ENCODE peak calls at places on chromosomes 4 and X, in nine cellular contexts. One of them, this sample, is unnamed.

GRCh38 chr4:146381263-146381872 is 140.4 kb downstream of the SLC10A7 start:
- DNase-seq in activated naive CD4-positive, alpha-beta T cell treated with anti-CD3 and anti-CD28 coated beads for 36 hours: no peak
- DNase-seq in CD4-positive, alpha-beta T cell: no peak
- DNase-seq in upper lobe of right lung: no peak
- DNase-seq in uterus: no peak
- DNase-seq in bronchial epithelial cell: peak; percentile 23
- DNase-seq in NCI-H2081: no peak
- DNase-seq in T follicular helper cell: no peak
- DNase-seq in lower lobe of right lung: no peak
- DNase-seq in this sample: no peak

GRCh38 chrX:46582325-46582724 is 8.8 kb downstream of the CHST7 start:
- DNase-seq in activated naive CD4-positive, alpha-beta T cell treated with anti-CD3 and anti-CD28 coated beads for 36 hours: no peak
- DNase-seq in CD4-positive, alpha-beta T cell: no peak
- DNase-seq in upper lobe of right lung: no peak
- DNase-seq in uterus: no peak
- DNase-seq in bronchial epithelial cell: peak; percentile 72
- DNase-seq in NCI-H2081: no peak
- DNase-seq in T follicular helper cell: no peak
- DNase-seq in lower lobe of right lung: no peak
- DNase-seq in this sample: no peak

GRCh38 chr4:58602022-58602421 is 1491.8 kb upstream of the IGFBP7 start:
- DNase-seq in activated naive CD4-positive, alpha-beta T cell treated with anti-CD3 and anti-CD28 coated beads for 36 hours: no peak
- DNase-seq in CD4-positive, alpha-beta T cell: no peak
- DNase-seq in upper lobe of right lung: no peak
- DNase-seq in uterus: no peak
- DNase-seq in bronchial epithelial cell: no peak
- DNase-seq in NCI-H2081: no peak
- DNase-seq in T follicular helper cell: no peak
- DNase-seq in lower lobe of right lung: no peak
- DNase-seq in this sample: no peak

GRCh38 chrX:9955506-9955905 is 11.7 kb upstream of the CLDN34 start:
- DNase-seq in activated naive CD4-positive, alpha-beta T cell treated with anti-CD3 and anti-CD28 coated beads for 36 hours: no peak
- DNase-seq in CD4-positive, alpha-beta T cell: no peak
- DNase-seq in upper lobe of right lung: no peak
- DNase-seq in uterus: no peak
- DNase-seq in bronchial epithelial cell: no peak
- DNase-seq in NCI-H2081: no peak
- DNase-seq in T follicular helper cell: no peak
- DNase-seq in lower lobe of right lung: no peak
- DNase-seq in this sample: no peak

GRCh38 chrX:118520206-118520857 is 24.7 kb downstream of the DOCK11 start:
- DNase-seq in activated naive CD4-positive, alpha-beta T cell treated with anti-CD3 and anti-CD28 coated beads for 36 hours: no peak
- DNase-seq in CD4-positive, alpha-beta T cell: no peak
- DNase-seq in upper lobe of right lung: no peak
- DNase-seq in uterus: no peak
- DNase-seq in bronchial epithelial cell: peak; percentile 56
- DNase-seq in NCI-H2081: no peak
- DNase-seq in T follicular helper cell: no peak
- DNase-seq in lower lobe of right lung: no peak
- DNase-seq in this sample: no peak

GRCh38 chr4:21593268-21594002 is 355.1 kb downstream of the KCNIP4 start:
- DNase-seq in activated naive CD4-positive, alpha-beta T cell treated with anti-CD3 and anti-CD28 coated beads for 36 hours: no peak
- DNase-seq in CD4-positive, alpha-beta T cell: no peak
- DNase-seq in upper lobe of right lung: no peak
- DNase-seq in uterus: no peak
- DNase-seq in bronchial epithelial cell: no peak
- DNase-seq in NCI-H2081: peak; percentile 35
- DNase-seq in T follicular helper cell: no peak
- DNase-seq in lower lobe of right lung: no peak
- DNase-seq in this sample: no peak

GRCh38 chr4:147782087-147782781 is 50.3 kb downstream of the ARHGAP10 start:
- DNase-seq in activated naive CD4-positive, alpha-beta T cell treated with anti-CD3 and anti-CD28 coated beads for 36 hours: no peak
- DNase-seq in CD4-positive, alpha-beta T cell: no peak
- DNase-seq in upper lobe of right lung: no peak
- DNase-seq in uterus: no peak
- DNase-seq in bronchial epithelial cell: peak; percentile 42
- DNase-seq in NCI-H2081: no peak
- DNase-seq in T follicular helper cell: no peak
- DNase-seq in lower lobe of right lung: no peak
- DNase-seq in this sample: no peak

GRCh38 chr4:165516281-165516833 is 137.5 kb downstream of the CPE start:
- DNase-seq in activated naive CD4-positive, alpha-beta T cell treated with anti-CD3 and anti-CD28 coated beads for 36 hours: no peak
- DNase-seq in CD4-positive, alpha-beta T cell: no peak
- DNase-seq in upper lobe of right lung: no peak
- DNase-seq in uterus: no peak
- DNase-seq in bronchial epithelial cell: peak; percentile 12
- DNase-seq in NCI-H2081: no peak
- DNase-seq in T follicular helper cell: no peak
- DNase-seq in lower lobe of right lung: no peak
- DNase-seq in this sample: no peak

GRCh38 chr4:47840291-47840690 is 2.4 kb upstream of the CORIN start:
- DNase-seq in activated naive CD4-positive, alpha-beta T cell treated with anti-CD3 and anti-CD28 coated beads for 36 hours: no peak
- DNase-seq in CD4-positive, alpha-beta T cell: no peak
- DNase-seq in upper lobe of right lung: no peak
- DNase-seq in uterus: no peak
- DNase-seq in bronchial epithelial cell: no peak
- DNase-seq in NCI-H2081: no peak
- DNase-seq in T follicular helper cell: no peak
- DNase-seq in lower lobe of right lung: no peak
- DNase-seq in this sample: no peak

GRCh38 chr4:151530230-151530629 is 121.3 kb downstream of the FHIP1A start:
- DNase-seq in activated naive CD4-positive, alpha-beta T cell treated with anti-CD3 and anti-CD28 coated beads for 36 hours: no peak
- DNase-seq in CD4-positive, alpha-beta T cell: no peak
- DNase-seq in upper lobe of right lung: no peak
- DNase-seq in uterus: no peak
- DNase-seq in bronchial epithelial cell: peak; percentile 67
- DNase-seq in NCI-H2081: no peak
- DNase-seq in T follicular helper cell: no peak
- DNase-seq in lower lobe of right lung: no peak
- DNase-seq in this sample: no peak

GRCh38 chrX:129522184-129523059 is 868 bp downstream of the SMARCA1 start:
- DNase-seq in activated naive CD4-positive, alpha-beta T cell treated with anti-CD3 and anti-CD28 coated beads for 36 hours: peak; percentile 12
- DNase-seq in CD4-positive, alpha-beta T cell: no peak
- DNase-seq in upper lobe of right lung: peak; percentile 71
- DNase-seq in uterus: peak; percentile 49
- DNase-seq in bronchial epithelial cell: peak; percentile 33
- DNase-seq in NCI-H2081: peak; percentile 51
- DNase-seq in T follicular helper cell: no peak
- DNase-seq in lower lobe of right lung: peak; percentile 56
- DNase-seq in this sample: peak; percentile 62

GRCh38 chr4:52028970-52029369 is 8.8 kb upstream of the LRRC66 start:
- DNase-seq in activated naive CD4-positive, alpha-beta T cell treated with anti-CD3 and anti-CD28 coated beads for 36 hours: no peak
- DNase-seq in CD4-positive, alpha-beta T cell: no peak
- DNase-seq in upper lobe of right lung: no peak
- DNase-seq in uterus: no peak
- DNase-seq in bronchial epithelial cell: peak; percentile 76
- DNase-seq in NCI-H2081: no peak
- DNase-seq in T follicular helper cell: no peak
- DNase-seq in lower lobe of right lung: no peak
- DNase-seq in this sample: no peak

GRCh38 chr4:122899682-122900081 is 22.7 kb downstream of the NUDT6 start:
- DNase-seq in activated naive CD4-positive, alpha-beta T cell treated with anti-CD3 and anti-CD28 coated beads for 36 hours: no peak
- DNase-seq in CD4-positive, alpha-beta T cell: no peak
- DNase-seq in upper lobe of right lung: no peak
- DNase-seq in uterus: no peak
- DNase-seq in bronchial epithelial cell: no peak
- DNase-seq in NCI-H2081: no peak
- DNase-seq in T follicular helper cell: no peak
- DNase-seq in lower lobe of right lung: no peak
- DNase-seq in this sample: no peak

GRCh38 chrX:21394792-21395191 is 20.6 kb downstream of the CNKSR2 start:
- DNase-seq in activated naive CD4-positive, alpha-beta T cell treated with anti-CD3 and anti-CD28 coated beads for 36 hours: no peak
- DNase-seq in CD4-positive, alpha-beta T cell: no peak
- DNase-seq in upper lobe of right lung: no peak
- DNase-seq in uterus: no peak
- DNase-seq in bronchial epithelial cell: no peak
- DNase-seq in NCI-H2081: no peak
- DNase-seq in T follicular helper cell: no peak
- DNase-seq in lower lobe of right lung: no peak
- DNase-seq in this sample: no peak

GRCh38 chr4:102819588-102820365 is 7.6 kb downstream of the UBE2D3 start:
- DNase-seq in activated naive CD4-positive, alpha-beta T cell treated with anti-CD3 and anti-CD28 coated beads for 36 hours: no peak
- DNase-seq in CD4-positive, alpha-beta T cell: no peak
- DNase-seq in upper lobe of right lung: no peak
- DNase-seq in uterus: no peak
- DNase-seq in bronchial epithelial cell: no peak
- DNase-seq in NCI-H2081: no peak
- DNase-seq in T follicular helper cell: peak; percentile 33
- DNase-seq in lower lobe of right lung: no peak
- DNase-seq in this sample: no peak

GRCh38 chrX:71637848-71638247 is 19.5 kb upstream of the CXCR3 start:
- DNase-seq in activated naive CD4-positive, alpha-beta T cell treated with anti-CD3 and anti-CD28 coated beads for 36 hours: no peak
- DNase-seq in CD4-positive, alpha-beta T cell: no peak
- DNase-seq in upper lobe of right lung: no peak
- DNase-seq in uterus: no peak
- DNase-seq in bronchial epithelial cell: peak; percentile 68
- DNase-seq in NCI-H2081: no peak
- DNase-seq in T follicular helper cell: no peak
- DNase-seq in lower lobe of right lung: no peak
- DNase-seq in this sample: no peak

GRCh38 chr4:101265816-101266172 is 81.5 kb downstream of the PPP3CA start:
- DNase-seq in activated naive CD4-positive, alpha-beta T cell treated with anti-CD3 and anti-CD28 coated beads for 36 hours: no peak
- DNase-seq in CD4-positive, alpha-beta T cell: no peak
- DNase-seq in upper lobe of right lung: no peak
- DNase-seq in uterus: no peak
- DNase-seq in bronchial epithelial cell: peak; percentile 88
- DNase-seq in NCI-H2081: no peak
- DNase-seq in T follicular helper cell: no peak
- DNase-seq in lower lobe of right lung: no peak
- DNase-seq in this sample: no peak

GRCh38 chrX:20311505-20311904 is 44.8 kb upstream of the RPS6KA3 start:
- DNase-seq in activated naive CD4-positive, alpha-beta T cell treated with anti-CD3 and anti-CD28 coated beads for 36 hours: no peak
- DNase-seq in CD4-positive, alpha-beta T cell: no peak
- DNase-seq in upper lobe of right lung: no peak
- DNase-seq in uterus: no peak
- DNase-seq in bronchial epithelial cell: no peak
- DNase-seq in NCI-H2081: no peak
- DNase-seq in T follicular helper cell: no peak
- DNase-seq in lower lobe of right lung: no peak
- DNase-seq in this sample: no peak

GRCh38 chrX:153317306-153317705 is 4.3 kb downstream of the PNMA6F start:
- DNase-seq in activated naive CD4-positive, alpha-beta T cell treated with anti-CD3 and anti-CD28 coated beads for 36 hours: no peak
- DNase-seq in CD4-positive, alpha-beta T cell: no peak
- DNase-seq in upper lobe of right lung: no peak
- DNase-seq in uterus: no peak
- DNase-seq in bronchial epithelial cell: no peak
- DNase-seq in NCI-H2081: no peak
- DNase-seq in T follicular helper cell: no peak
- DNase-seq in lower lobe of right lung: no peak
- DNase-seq in this sample: no peak

GRCh38 chr4:181566490-181566889 is 676.7 kb upstream of the TENM3 start:
- DNase-seq in activated naive CD4-positive, alpha-beta T cell treated with anti-CD3 and anti-CD28 coated beads for 36 hours: no peak
- DNase-seq in CD4-positive, alpha-beta T cell: no peak
- DNase-seq in upper lobe of right lung: no peak
- DNase-seq in uterus: no peak
- DNase-seq in bronchial epithelial cell: no peak
- DNase-seq in NCI-H2081: no peak
- DNase-seq in T follicular helper cell: no peak
- DNase-seq in lower lobe of right lung: no peak
- DNase-seq in this sample: no peak

GRCh38 chrX:57528670-57529255 is 63.0 kb upstream of the ZXDB start:
- DNase-seq in activated naive CD4-positive, alpha-beta T cell treated with anti-CD3 and anti-CD28 coated beads for 36 hours: peak; percentile 36
- DNase-seq in CD4-positive, alpha-beta T cell: no peak
- DNase-seq in upper lobe of right lung: no peak
- DNase-seq in uterus: no peak
- DNase-seq in bronchial epithelial cell: peak; percentile 22
- DNase-seq in NCI-H2081: no peak
- DNase-seq in T follicular helper cell: no peak
- DNase-seq in lower lobe of right lung: no peak
- DNase-seq in this sample: peak; percentile 31

GRCh38 chrX:154799554-154800348 is 5.5 kb downstream of the MPP1 start:
- DNase-seq in activated naive CD4-positive, alpha-beta T cell treated with anti-CD3 and anti-CD28 coated beads for 36 hours: no peak
- DNase-seq in CD4-positive, alpha-beta T cell: no peak
- DNase-seq in upper lobe of right lung: no peak
- DNase-seq in uterus: no peak
- DNase-seq in bronchial epithelial cell: peak; percentile 24
- DNase-seq in NCI-H2081: peak; percentile 95
- DNase-seq in T follicular helper cell: no peak
- DNase-seq in lower lobe of right lung: no peak
- DNase-seq in this sample: peak; percentile 71

GRCh38 chrX:110436497-110436896 is 77.8 kb downstream of the RTL9 start:
- DNase-seq in activated naive CD4-positive, alpha-beta T cell treated with anti-CD3 and anti-CD28 coated beads for 36 hours: no peak
- DNase-seq in CD4-positive, alpha-beta T cell: no peak
- DNase-seq in upper lobe of right lung: no peak
- DNase-seq in uterus: no peak
- DNase-seq in bronchial epithelial cell: no peak
- DNase-seq in NCI-H2081: no peak
- DNase-seq in T follicular helper cell: no peak
- DNase-seq in lower lobe of right lung: no peak
- DNase-seq in this sample: no peak

GRCh38 chr4:177127658-177128057 is 182.0 kb upstream of the NEIL3 start:
- DNase-seq in activated naive CD4-positive, alpha-beta T cell treated with anti-CD3 and anti-CD28 coated beads for 36 hours: no peak
- DNase-seq in CD4-positive, alpha-beta T cell: no peak
- DNase-seq in upper lobe of right lung: no peak
- DNase-seq in uterus: no peak
- DNase-seq in bronchial epithelial cell: peak; percentile 72
- DNase-seq in NCI-H2081: no peak
- DNase-seq in T follicular helper cell: no peak
- DNase-seq in lower lobe of right lung: no peak
- DNase-seq in this sample: no peak

GRCh38 chrX:429266-429825 is 42.6 kb upstream of the PPP2R3B start:
- DNase-seq in activated naive CD4-positive, alpha-beta T cell treated with anti-CD3 and anti-CD28 coated beads for 36 hours: no peak
- DNase-seq in CD4-positive, alpha-beta T cell: no peak
- DNase-seq in upper lobe of right lung: no peak
- DNase-seq in uterus: no peak
- DNase-seq in bronchial epithelial cell: no peak
- DNase-seq in NCI-H2081: no peak
- DNase-seq in T follicular helper cell: no peak
- DNase-seq in lower lobe of right lung: peak; percentile 24
- DNase-seq in this sample: no peak

GRCh38 chrX:153681175-153681574 is 6.6 kb upstream of the SLC6A8 start:
- DNase-seq in activated naive CD4-positive, alpha-beta T cell treated with anti-CD3 and anti-CD28 coated beads for 36 hours: no peak
- DNase-seq in CD4-positive, alpha-beta T cell: no peak
- DNase-seq in upper lobe of right lung: no peak
- DNase-seq in uterus: peak; percentile 7
- DNase-seq in bronchial epithelial cell: no peak
- DNase-seq in NCI-H2081: no peak
- DNase-seq in T follicular helper cell: no peak
- DNase-seq in lower lobe of right lung: no peak
- DNase-seq in this sample: no peak

GRCh38 chr4:102675142-102675541 is 85.6 kb downstream of the MANBA start:
- DNase-seq in activated naive CD4-positive, alpha-beta T cell treated with anti-CD3 and anti-CD28 coated beads for 36 hours: no peak
- DNase-seq in CD4-positive, alpha-beta T cell: no peak
- DNase-seq in upper lobe of right lung: no peak
- DNase-seq in uterus: no peak
- DNase-seq in bronchial epithelial cell: no peak
- DNase-seq in NCI-H2081: no peak
- DNase-seq in T follicular helper cell: no peak
- DNase-seq in lower lobe of right lung: no peak
- DNase-seq in this sample: no peak

GRCh38 chr4:75895744-75896314 is 6.4 kb downstream of the PPEF2 start:
- DNase-seq in activated naive CD4-positive, alpha-beta T cell treated with anti-CD3 and anti-CD28 coated beads for 36 hours: peak; percentile 18
- DNase-seq in CD4-positive, alpha-beta T cell: no peak
- DNase-seq in upper lobe of right lung: no peak
- DNase-seq in uterus: no peak
- DNase-seq in bronchial epithelial cell: peak; percentile 33
- DNase-seq in NCI-H2081: peak; percentile 30
- DNase-seq in T follicular helper cell: no peak
- DNase-seq in lower lobe of right lung: no peak
- DNase-seq in this sample: no peak

GRCh38 chr4:39062499-39062898 is 467 bp downstream of the KLHL5 start:
- DNase-seq in activated naive CD4-positive, alpha-beta T cell treated with anti-CD3 and anti-CD28 coated beads for 36 hours: no peak
- DNase-seq in CD4-positive, alpha-beta T cell: no peak
- DNase-seq in upper lobe of right lung: no peak
- DNase-seq in uterus: no peak
- DNase-seq in bronchial epithelial cell: no peak
- DNase-seq in NCI-H2081: no peak
- DNase-seq in T follicular helper cell: no peak
- DNase-seq in lower lobe of right lung: no peak
- DNase-seq in this sample: no peak

GRCh38 chr4:88230953-88231835 is 53.2 kb downstream of the PPM1K start:
- DNase-seq in activated naive CD4-positive, alpha-beta T cell treated with anti-CD3 and anti-CD28 coated beads for 36 hours: no peak
- DNase-seq in CD4-positive, alpha-beta T cell: no peak
- DNase-seq in upper lobe of right lung: no peak
- DNase-seq in uterus: no peak
- DNase-seq in bronchial epithelial cell: no peak
- DNase-seq in NCI-H2081: no peak
- DNase-seq in T follicular helper cell: no peak
- DNase-seq in lower lobe of right lung: no peak
- DNase-seq in this sample: no peak